ENCODE peak calls at places on chromosome 22, in four cellular contexts. One of them, this sample, is unnamed.

GRCh38 chr22:36734171-36735058 is 30.9 kb upstream of the CACNG2 start:
- DNase-seq in NCI-H1092: no peak
- DNase-seq in fibroblast of the aortic adventitia: peak
- DNase-seq in naive thymus-derived CD4-positive, alpha-beta T cell: no peak
- DNase-seq in this sample: no peak

GRCh38 chr22:20027966-20028854 is 7.3 kb downstream of the TANGO2 start:
- DNase-seq in NCI-H1092: no peak
- DNase-seq in fibroblast of the aortic adventitia: peak
- DNase-seq in naive thymus-derived CD4-positive, alpha-beta T cell: no peak
- DNase-seq in this sample: peak

GRCh38 chr22:42461511-42461910 is 29.3 kb upstream of the NFAM1 start:
- DNase-seq in NCI-H1092: peak
- DNase-seq in fibroblast of the aortic adventitia: no peak
- DNase-seq in naive thymus-derived CD4-positive, alpha-beta T cell: no peak
- DNase-seq in this sample: peak

GRCh38 chr22:29199702-29200400 is 5.8 kb upstream of the EMID1 start:
- DNase-seq in NCI-H1092: no peak
- DNase-seq in fibroblast of the aortic adventitia: no peak
- DNase-seq in naive thymus-derived CD4-positive, alpha-beta T cell: no peak
- DNase-seq in this sample: no peak

GRCh38 chr22:26481694-26482093 is 1.9 kb downstream of the HPS4 start:
- DNase-seq in NCI-H1092: no peak
- DNase-seq in fibroblast of the aortic adventitia: no peak
- DNase-seq in naive thymus-derived CD4-positive, alpha-beta T cell: no peak
- DNase-seq in this sample: no peak

GRCh38 chr22:40955516-40955915 is 4.3 kb downstream of the RBX1 start:
- DNase-seq in NCI-H1092: no peak
- DNase-seq in fibroblast of the aortic adventitia: peak
- DNase-seq in naive thymus-derived CD4-positive, alpha-beta T cell: no peak
- DNase-seq in this sample: no peak

GRCh38 chr22:29040385-29041275 is 21.0 kb downstream of the C22orf31 start:
- DNase-seq in NCI-H1092: peak
- DNase-seq in fibroblast of the aortic adventitia: peak
- DNase-seq in naive thymus-derived CD4-positive, alpha-beta T cell: no peak
- DNase-seq in this sample: peak

GRCh38 chr22:18024956-18025720 is 777 bp upstream of the MICAL3 start:
- DNase-seq in NCI-H1092: no peak
- DNase-seq in fibroblast of the aortic adventitia: no peak
- DNase-seq in naive thymus-derived CD4-positive, alpha-beta T cell: no peak
- DNase-seq in this sample: peak

GRCh38 chr22:48692734-48693376 is 1134.8 kb downstream of the BRD1 start:
- DNase-seq in NCI-H1092: no peak
- DNase-seq in fibroblast of the aortic adventitia: no peak
- DNase-seq in naive thymus-derived CD4-positive, alpha-beta T cell: no peak
- DNase-seq in this sample: no peak

GRCh38 chr22:42704896-42705295 is 15.8 kb downstream of the A4GALT start:
- DNase-seq in NCI-H1092: no peak
- DNase-seq in fibroblast of the aortic adventitia: no peak
- DNase-seq in naive thymus-derived CD4-positive, alpha-beta T cell: no peak
- DNase-seq in this sample: no peak

GRCh38 chr22:23626286-23626975 is 5.7 kb downstream of the DRICH1 start:
- DNase-seq in NCI-H1092: no peak
- DNase-seq in fibroblast of the aortic adventitia: no peak
- DNase-seq in naive thymus-derived CD4-positive, alpha-beta T cell: no peak
- DNase-seq in this sample: no peak

GRCh38 chr22:27801616-27802388 is at the start of gene MN1:
- DNase-seq in NCI-H1092: no peak
- DNase-seq in fibroblast of the aortic adventitia: peak
- DNase-seq in naive thymus-derived CD4-positive, alpha-beta T cell: peak
- DNase-seq in this sample: peak

GRCh38 chr22:50585781-50586180 is 3.1 kb upstream of the CHKB start:
- DNase-seq in NCI-H1092: no peak
- DNase-seq in fibroblast of the aortic adventitia: no peak
- DNase-seq in naive thymus-derived CD4-positive, alpha-beta T cell: no peak
- DNase-seq in this sample: no peak

GRCh38 chr22:48585916-48586798 is 1241.5 kb downstream of the BRD1 start:
- DNase-seq in NCI-H1092: no peak
- DNase-seq in fibroblast of the aortic adventitia: no peak
- DNase-seq in naive thymus-derived CD4-positive, alpha-beta T cell: no peak
- DNase-seq in this sample: no peak

GRCh38 chr22:47059701-47060161 is 297.3 kb downstream of the TBC1D22A start:
- DNase-seq in NCI-H1092: no peak
- DNase-seq in fibroblast of the aortic adventitia: no peak
- DNase-seq in naive thymus-derived CD4-positive, alpha-beta T cell: no peak
- DNase-seq in this sample: no peak

GRCh38 chr22:48800036-48800885 is 1027.4 kb downstream of the BRD1 start:
- DNase-seq in NCI-H1092: no peak
- DNase-seq in fibroblast of the aortic adventitia: no peak
- DNase-seq in naive thymus-derived CD4-positive, alpha-beta T cell: no peak
- DNase-seq in this sample: no peak

GRCh38 chr22:37196539-37197450 is 8.7 kb upstream of the C1QTNF6 start:
- DNase-seq in NCI-H1092: no peak
- DNase-seq in fibroblast of the aortic adventitia: peak
- DNase-seq in naive thymus-derived CD4-positive, alpha-beta T cell: no peak
- DNase-seq in this sample: no peak

GRCh38 chr22:50674606-50675552 is 2.3 kb downstream of the SHANK3 start:
- DNase-seq in NCI-H1092: no peak
- DNase-seq in fibroblast of the aortic adventitia: no peak
- DNase-seq in naive thymus-derived CD4-positive, alpha-beta T cell: no peak
- DNase-seq in this sample: peak

GRCh38 chr22:50530280-50530856 is 556 bp upstream of the TYMP start:
- DNase-seq in NCI-H1092: no peak
- DNase-seq in fibroblast of the aortic adventitia: peak
- DNase-seq in naive thymus-derived CD4-positive, alpha-beta T cell: no peak
- DNase-seq in this sample: peak

GRCh38 chr22:25555506-25556060 is 8.9 kb upstream of the GRK3 start:
- DNase-seq in NCI-H1092: no peak
- DNase-seq in fibroblast of the aortic adventitia: no peak
- DNase-seq in naive thymus-derived CD4-positive, alpha-beta T cell: no peak
- DNase-seq in this sample: no peak

GRCh38 chr22:30170126-30170525 is 76.4 kb downstream of the LIF start:
- DNase-seq in NCI-H1092: no peak
- DNase-seq in fibroblast of the aortic adventitia: no peak
- DNase-seq in naive thymus-derived CD4-positive, alpha-beta T cell: no peak
- DNase-seq in this sample: no peak

GRCh38 chr22:37254206-37254866 is 10.3 kb upstream of the RAC2 start:
- DNase-seq in NCI-H1092: no peak
- DNase-seq in fibroblast of the aortic adventitia: peak
- DNase-seq in naive thymus-derived CD4-positive, alpha-beta T cell: no peak
- DNase-seq in this sample: no peak

GRCh38 chr22:47279337-47279736 is 516.9 kb downstream of the TBC1D22A start:
- DNase-seq in NCI-H1092: no peak
- DNase-seq in fibroblast of the aortic adventitia: no peak
- DNase-seq in naive thymus-derived CD4-positive, alpha-beta T cell: no peak
- DNase-seq in this sample: no peak

GRCh38 chr22:50456466-50457234 is 18.2 kb downstream of the SBF1 start:
- DNase-seq in NCI-H1092: no peak
- DNase-seq in fibroblast of the aortic adventitia: no peak
- DNase-seq in naive thymus-derived CD4-positive, alpha-beta T cell: no peak
- DNase-seq in this sample: no peak

GRCh38 chr22:27416553-27417427 is 384.8 kb downstream of the MN1 start:
- DNase-seq in NCI-H1092: peak
- DNase-seq in fibroblast of the aortic adventitia: peak
- DNase-seq in naive thymus-derived CD4-positive, alpha-beta T cell: no peak
- DNase-seq in this sample: no peak

GRCh38 chr22:42743501-42743991 is 22.9 kb upstream of the A4GALT start:
- DNase-seq in NCI-H1092: no peak
- DNase-seq in fibroblast of the aortic adventitia: peak
- DNase-seq in naive thymus-derived CD4-positive, alpha-beta T cell: no peak
- DNase-seq in this sample: no peak

GRCh38 chr22:22545084-22545483 is 14.0 kb downstream of the PRAME start:
- DNase-seq in NCI-H1092: no peak
- DNase-seq in fibroblast of the aortic adventitia: no peak
- DNase-seq in naive thymus-derived CD4-positive, alpha-beta T cell: no peak
- DNase-seq in this sample: no peak

GRCh38 chr22:47659467-47660302 is 897.2 kb downstream of the TBC1D22A start:
- DNase-seq in NCI-H1092: no peak
- DNase-seq in fibroblast of the aortic adventitia: no peak
- DNase-seq in naive thymus-derived CD4-positive, alpha-beta T cell: no peak
- DNase-seq in this sample: no peak

GRCh38 chr22:26109686-26110315 is 59.5 kb upstream of the SEZ6L start:
- DNase-seq in NCI-H1092: no peak
- DNase-seq in fibroblast of the aortic adventitia: no peak
- DNase-seq in naive thymus-derived CD4-positive, alpha-beta T cell: no peak
- DNase-seq in this sample: no peak

GRCh38 chr22:34102633-34103032 is 182.4 kb upstream of the LARGE1 start:
- DNase-seq in NCI-H1092: no peak
- DNase-seq in fibroblast of the aortic adventitia: no peak
- DNase-seq in naive thymus-derived CD4-positive, alpha-beta T cell: no peak
- DNase-seq in this sample: no peak

GRCh38 chr22:47400701-47401591 is 638.5 kb downstream of the TBC1D22A start:
- DNase-seq in NCI-H1092: no peak
- DNase-seq in fibroblast of the aortic adventitia: no peak
- DNase-seq in naive thymus-derived CD4-positive, alpha-beta T cell: no peak
- DNase-seq in this sample: no peak